ENCODE peak calls at places on chromosome 10, in four cellular contexts. Q is nucleus accumbens; T is stimulated activated CD4-positive, alpha-beta T cell treated with anti-CD3 and anti-CD28 coated beads, TNF-alpha, amount 100 ng/mL, for 4 hours; E is stimulated activated CD8-positive, alpha-beta memory T cell treated with anti-CD3 and anti-CD28 coated beads, Interleukin-15, amount 100 ng/mL, for 1 hour. J is an unnamed sample.

GRCh38 chr10:117541909-117542705 is 439 bp upstream of the EMX2 start:
- DNase-seq in Q (no peak), T (no peak), E (no peak), J (no peak)

GRCh38 chr10:106513328-106513727 is 651.2 kb downstream of the SORCS1 start:
- DNase-seq in Q (no peak), T (no peak), E (no peak), J (no peak)

GRCh38 chr10:117740696-117741222 is 198.2 kb downstream of the EMX2 start:
- DNase-seq in Q (no peak), T (no peak), E (no peak), J (no peak)

GRCh38 chr10:1274746-1275544 is 218.8 kb downstream of the WDR37 start:
- DNase-seq in Q (no peak), T (no peak), E (no peak), J (no peak)

GRCh38 chr10:36621346-36621745 is 504.1 kb upstream of the ANKRD30A start:
- DNase-seq in Q (no peak), T (no peak), E (no peak), J (no peak)

GRCh38 chr10:34522542-34522941 is 292.6 kb downstream of the PARD3 start:
- DNase-seq in Q (no peak), T (no peak), E (no peak), J (no peak)

GRCh38 chr10:7075110-7075509 is 335.7 kb downstream of the SFMBT2 start:
- DNase-seq in Q (no peak), T (no peak), E (no peak), J (no peak)

GRCh38 chr10:77405771-77406241 is 231.8 kb downstream of the KCNMA1 start:
- DNase-seq in Q (no peak), T (no peak), E (no peak), J (no peak)

GRCh38 chr10:13973742-13974141 is 357.0 kb downstream of the FRMD4A start:
- DNase-seq in Q (no peak), T (no peak), E (no peak), J (no peak)